ENCODE peak calls at places on chromosome 7, in eight cellular contexts. C is thoracic aorta; F is psoas muscle; S is WTC11; B is body of pancreas; G is NB4; K is progenitor cell of endocrine pancreas; D is CD8-positive, alpha-beta T cell. M is an unnamed sample.

GRCh38 chr7:119545118-119545517 is 727.9 kb upstream of the KCND2 start:
- DNase-seq in C (no peak), F (no peak), S (no peak), B (no peak), G (no peak), K (no peak), D (no peak), M (no peak)

GRCh38 chr7:19112290-19113000 is 5.0 kb downstream of the TWIST1 start:
- DNase-seq in C (no peak), F (peak), S (peak), B (no peak), G (no peak), K (no peak), D (no peak), M (no peak)

GRCh38 chr7:75039166-75039565 is 34.4 kb downstream of the RCC1L start:
- DNase-seq in C (no peak), F (no peak), S (no peak), B (no peak), G (no peak), K (no peak), D (no peak), M (no peak)

GRCh38 chr7:106070567-106071254 is 41.4 kb downstream of the SYPL1 start:
- DNase-seq in C (no peak), F (no peak), S (no peak), B (no peak), G (no peak), K (no peak), D (no peak), M (no peak)

GRCh38 chr7:7176421-7177043 is 5.8 kb upstream of the C1GALT1 start:
- DNase-seq in C (no peak), F (no peak), S (no peak), B (peak), G (peak), K (no peak), D (no peak), M (no peak)

GRCh38 chr7:95632609-95633008 is 36.3 kb upstream of the PDK4 start:
- DNase-seq in C (no peak), F (no peak), S (no peak), B (no peak), G (no peak), K (no peak), D (no peak), M (no peak)

GRCh38 chr7:137933270-137934017 is 68.4 kb downstream of the CREB3L2 start:
- DNase-seq in C (no peak), F (peak), S (no peak), B (no peak), G (peak), K (no peak), D (no peak), M (no peak)

GRCh38 chr7:5354460-5355279 is 69.0 kb downstream of the TNRC18 start:
- DNase-seq in C (no peak), F (peak), S (peak), B (peak), G (no peak), K (no peak), D (no peak), M (no peak)

GRCh38 chr7:18495412-18496335 is at the start of gene HDAC9:
- DNase-seq in C (no peak), F (peak), S (peak), B (peak), G (peak), K (no peak), D (no peak), M (peak)

GRCh38 chr7:105097619-105098018 is 83.6 kb downstream of the KMT2E start:
- DNase-seq in C (no peak), F (no peak), S (no peak), B (no peak), G (no peak), K (no peak), D (no peak), M (no peak)

GRCh38 chr7:44269417-44269816 is 56.0 kb downstream of the CAMK2B start:
- DNase-seq in C (no peak), F (no peak), S (no peak), B (no peak), G (no peak), K (no peak), D (no peak), M (no peak)

GRCh38 chr7:34385385-34385784 is 272.6 kb upstream of the NPSR1 start:
- DNase-seq in C (no peak), F (no peak), S (no peak), B (no peak), G (no peak), K (no peak), D (no peak), M (no peak)

GRCh38 chr7:23956769-23957556 is 246.9 kb downstream of the STK31 start:
- DNase-seq in C (no peak), F (no peak), S (no peak), B (no peak), G (no peak), K (no peak), D (no peak), M (no peak)

GRCh38 chr7:69598081-69598486 is at the start of gene AUTS2:
- DNase-seq in C (peak), F (peak), S (peak), B (peak), G (peak), K (peak), D (peak), M (peak)

GRCh38 chr7:70093496-70093895 is 495.2 kb downstream of the AUTS2 start:
- DNase-seq in C (no peak), F (no peak), S (no peak), B (peak), G (no peak), K (no peak), D (no peak), M (no peak)

GRCh38 chr7:131540491-131541162 is 15.8 kb downstream of the PODXL start:
- DNase-seq in C (no peak), F (no peak), S (no peak), B (peak), G (no peak), K (no peak), D (no peak), M (no peak)

GRCh38 chr7:149457766-149458165 is 3.1 kb downstream of the ZNF777 start:
- DNase-seq in C (no peak), F (no peak), S (no peak), B (no peak), G (no peak), K (no peak), D (no peak), M (no peak)

GRCh38 chr7:149459201-149459539 is 1.7 kb downstream of the ZNF777 start:
- DNase-seq in C (no peak), F (no peak), S (no peak), B (no peak), G (peak), K (no peak), D (no peak), M (no peak)

GRCh38 chr7:149460493-149461330 is at the start of gene ZNF777:
- DNase-seq in C (peak), F (peak), S (peak), B (peak), G (peak), K (peak), D (peak), M (peak)

GRCh38 chr7:149458235-149458634 is 2.6 kb downstream of the ZNF777 start:
- DNase-seq in C (no peak), F (no peak), S (no peak), B (no peak), G (peak), K (no peak), D (no peak), M (no peak)

DNA sequence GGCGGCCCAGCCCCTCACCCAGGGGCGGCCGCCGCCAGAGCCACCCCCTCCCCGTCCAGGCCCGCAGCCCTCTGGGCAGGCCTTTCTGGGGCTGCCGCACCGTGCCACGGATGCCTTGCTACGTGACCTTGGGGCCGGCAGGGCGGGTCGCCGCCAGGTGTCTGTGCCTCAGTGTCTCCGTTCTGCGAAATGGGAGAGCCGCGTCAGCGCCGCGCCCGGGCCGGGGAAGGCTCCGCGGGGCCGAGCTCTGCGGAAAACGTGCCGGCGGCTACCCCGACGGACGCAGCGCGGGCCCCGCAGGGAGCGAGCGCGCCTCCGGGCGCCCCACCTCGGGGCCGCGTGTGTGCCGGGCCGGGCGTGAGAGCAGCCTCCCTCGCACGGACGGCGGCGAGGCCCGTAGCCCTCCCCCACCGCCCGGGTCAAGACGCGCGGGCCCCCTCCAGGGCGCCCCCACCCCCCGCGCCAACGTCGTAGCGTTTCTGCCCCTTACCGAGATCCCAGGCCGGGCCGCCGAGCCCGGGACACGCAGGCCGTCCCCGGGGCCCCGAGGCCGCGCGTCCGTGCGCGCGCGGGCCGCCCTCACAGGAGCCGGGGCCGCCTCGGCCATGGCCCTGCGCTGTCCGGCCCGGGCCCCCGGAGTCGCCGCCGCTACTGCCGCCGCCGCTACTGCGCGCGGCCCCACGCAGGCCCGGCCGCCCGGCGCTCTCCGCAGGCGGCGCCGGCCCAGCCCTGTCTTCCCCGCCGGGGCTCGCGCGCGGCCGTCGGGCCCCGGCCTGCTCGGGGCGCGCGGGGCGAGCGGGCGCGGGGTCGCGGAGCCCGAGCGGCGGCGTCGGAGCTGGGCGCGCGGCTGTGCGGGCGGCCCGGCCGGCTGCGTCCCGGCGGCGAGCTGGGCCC is 1.1 kb downstream of the ZNF777 start:
- DNase-seq in C (no peak), F (no peak), S (no peak), B (no peak), G (peak), K (no peak), D (no peak), M (peak)
- TF ChIP-seq CTCF in C (no peak), F (no peak), S (no peak), B (no peak), G (no peak), K (no peak), D (no peak), M (no peak)

DNA sequence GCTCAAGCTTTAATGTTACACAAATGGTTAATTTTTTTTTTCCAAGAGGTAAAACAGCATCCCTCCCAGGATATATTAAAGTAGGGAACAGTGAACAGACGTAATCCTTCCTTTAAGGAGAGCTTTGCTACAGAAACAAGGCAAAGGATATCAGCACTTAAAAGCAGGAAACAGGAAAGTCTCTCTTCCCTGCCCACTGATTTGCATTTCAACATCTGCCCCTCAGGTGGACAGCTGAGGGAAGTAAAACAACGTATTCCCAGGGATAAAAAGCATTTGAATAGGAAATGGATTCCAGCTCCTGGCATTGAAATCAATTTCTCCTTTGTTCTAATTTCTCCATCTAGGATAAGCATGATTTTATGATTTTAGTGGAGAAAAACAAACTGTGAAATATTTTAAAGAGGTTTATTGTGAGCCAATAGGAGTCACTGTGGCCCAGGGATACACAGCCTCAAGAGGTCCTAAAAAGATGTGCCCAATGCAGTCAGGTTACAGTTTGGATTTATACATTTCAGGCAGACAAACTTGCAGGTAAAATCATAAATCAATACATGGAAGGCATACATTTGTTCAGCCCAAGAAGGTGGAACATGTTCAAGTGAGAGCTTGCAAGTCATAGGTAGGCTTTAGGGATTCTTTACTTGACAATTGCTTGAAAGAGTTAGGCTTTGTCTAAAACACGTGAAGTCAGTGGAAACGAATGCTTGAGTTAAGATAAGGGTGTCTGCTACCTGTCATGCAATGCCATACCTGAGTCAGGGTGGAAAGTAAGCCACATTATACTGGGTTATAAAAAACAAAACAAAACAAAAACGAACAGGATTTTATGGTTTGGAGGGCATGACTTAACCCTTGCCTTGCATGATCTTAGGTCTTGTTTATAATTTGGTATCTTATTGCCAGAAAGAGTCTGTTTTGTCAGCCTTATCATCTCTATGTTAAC is 286.2 kb upstream of the VWC2 start:
- DNase-seq in C (no peak), F (no peak), S (no peak), B (no peak), G (no peak), K (no peak), D (no peak), M (no peak)
- TF ChIP-seq CTCF in C (no peak), F (no peak), S (no peak), B (no peak), G (no peak), K (no peak), D (no peak), M (no peak)

DNA sequence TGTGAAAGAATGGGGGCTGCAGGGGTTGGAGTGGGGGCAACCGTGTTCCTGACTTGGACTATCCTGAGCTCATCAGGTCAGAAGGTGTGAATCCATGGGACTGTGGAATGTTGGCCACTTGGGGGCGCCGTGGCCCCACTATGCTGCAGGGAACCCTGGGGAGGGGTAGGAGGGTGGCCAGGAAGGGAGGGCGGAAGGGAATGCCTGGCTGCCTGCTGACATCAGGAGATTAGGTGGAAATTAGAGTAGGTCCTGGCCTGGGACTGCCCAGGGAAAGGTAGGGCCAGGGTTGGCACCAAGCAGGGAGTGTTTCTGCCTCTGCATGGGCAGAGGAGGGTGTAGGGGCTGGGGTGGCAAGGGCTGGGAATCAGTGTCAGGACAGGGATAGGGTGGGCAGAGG is 65.8 kb upstream of the PRSS58 start:
- DNase-seq in C (no peak), F (peak), S (peak), B (peak), G (peak), K (peak), D (no peak), M (peak)
- TF ChIP-seq CTCF in C (peak), F (peak), S (peak), B (peak), G (peak), K (peak), D (peak), M (peak)

DNA sequence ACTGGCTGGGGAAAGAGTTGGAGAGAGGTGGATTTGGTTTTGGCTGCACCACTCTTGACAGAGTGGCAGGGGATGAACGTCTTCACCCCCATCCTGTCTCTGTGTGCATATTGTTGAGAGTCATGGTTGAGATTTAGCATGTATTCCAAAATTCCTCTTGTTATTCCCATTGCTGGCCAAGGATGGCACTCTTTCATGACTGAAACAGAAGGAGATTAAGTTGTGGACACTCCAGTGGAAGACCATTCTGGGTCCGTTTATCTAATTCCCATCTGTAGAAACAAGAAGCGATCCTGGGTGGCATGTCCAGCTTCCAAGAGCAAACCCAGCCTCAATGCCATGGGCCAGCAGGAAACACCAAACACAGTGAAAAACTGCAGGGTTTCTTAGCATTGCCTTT is 469.0 kb upstream of the IGFBP3 start:
- DNase-seq in C (no peak), F (no peak), S (no peak), B (no peak), G (no peak), K (no peak), D (no peak), M (no peak)
- TF ChIP-seq CTCF in C (no peak), F (no peak), S (no peak), B (no peak), G (no peak), K (no peak), D (no peak), M (no peak)

DNA sequence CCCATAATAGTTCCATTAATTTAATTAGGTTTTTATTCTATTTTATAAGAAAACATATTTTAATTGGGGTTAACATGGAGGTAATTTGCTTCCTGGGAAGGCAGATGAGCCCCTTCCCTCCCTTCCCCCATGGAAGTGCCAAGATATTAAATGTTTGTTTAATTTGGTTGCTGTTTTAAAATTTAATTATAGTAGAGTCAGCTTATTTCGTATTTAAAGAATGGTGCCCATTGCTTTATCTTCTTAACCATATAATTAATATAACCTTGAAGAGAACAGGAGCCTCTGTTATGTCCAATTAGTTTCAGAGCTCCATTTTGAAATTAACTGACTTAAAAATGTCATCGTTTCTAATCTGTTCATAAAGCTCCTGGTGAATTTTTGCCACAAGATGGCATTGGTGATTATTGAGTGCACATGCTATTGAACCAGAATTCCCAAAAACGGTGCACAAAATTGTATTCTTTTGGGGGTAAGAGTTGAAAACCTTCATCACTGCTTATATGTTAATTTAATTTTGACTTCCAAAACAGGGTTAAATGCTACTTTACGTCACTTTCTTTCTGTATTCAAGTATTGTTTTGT is 26.0 kb downstream of the KLHDC10 start:
- DNase-seq in C (no peak), F (no peak), S (no peak), B (no peak), G (no peak), K (no peak), D (no peak), M (no peak)
- TF ChIP-seq CTCF in C (no peak), F (peak), S (no peak), B (no peak), G (no peak), K (no peak), D (no peak), M (no peak)